ENCODE peak calls at places on chromosomes 4 and X, in eight cellular contexts. P, U, E, D, Y, K, B and H are unnamed samples.

GRCh38 chr4:14218641-14219040 is 591.1 kb upstream of the BOD1L1 start:
- DNase-seq in P (no peak), U (no peak), E (no peak), D (peak), Y (no peak), K (no peak), B (no peak), H (no peak)

GRCh38 chr4:174260099-174260498 is 23.4 kb downstream of the FBXO8 start:
- DNase-seq in P (no peak), U (peak), E (no peak), D (no peak), Y (no peak), K (peak), B (no peak), H (no peak)

GRCh38 chr4:18075823-18076433 is 54.4 kb upstream of the LCORL start:
- DNase-seq in P (peak), U (no peak), E (no peak), D (no peak), Y (no peak), K (no peak), B (no peak), H (no peak)

GRCh38 chr4:147736458-147736857 is 4.6 kb downstream of the ARHGAP10 start:
- DNase-seq in P (no peak), U (no peak), E (no peak), D (no peak), Y (no peak), K (peak), B (no peak), H (no peak)

GRCh38 chrX:46589977-46590723 is 16.6 kb downstream of the CHST7 start:
- DNase-seq in P (no peak), U (no peak), E (no peak), D (no peak), Y (no peak), K (peak), B (no peak), H (no peak)

GRCh38 chrX:153777261-153778090 is 3.4 kb upstream of the SRPK3 start:
- DNase-seq in P (no peak), U (no peak), E (no peak), D (no peak), Y (no peak), K (no peak), B (no peak), H (no peak)

GRCh38 chrX:121356850-121357171 is 309.4 kb downstream of the GLUD2 start:
- DNase-seq in P (no peak), U (no peak), E (no peak), D (no peak), Y (no peak), K (no peak), B (no peak), H (no peak)

GRCh38 chr4:165986956-165987698 is 114.1 kb downstream of the TLL1 start:
- DNase-seq in P (no peak), U (no peak), E (no peak), D (no peak), Y (no peak), K (no peak), B (no peak), H (no peak)

GRCh38 chrX:119790977-119791436 is 423 bp downstream of the RPL39 start:
- DNase-seq in P (peak), U (no peak), E (no peak), D (peak), Y (no peak), K (peak), B (no peak), H (no peak)

GRCh38 chr4:80322716-80323115 is 12.8 kb upstream of the CFAP299 start:
- DNase-seq in P (peak), U (no peak), E (no peak), D (no peak), Y (no peak), K (peak), B (no peak), H (no peak)

GRCh38 chr4:2934077-2934812 is 29.0 kb downstream of the NOP14 start:
- DNase-seq in P (peak), U (no peak), E (peak), D (peak), Y (peak), K (peak), B (peak), H (no peak)

GRCh38 chr4:188254211-188254610 is 115.0 kb downstream of the TRIML1 start:
- DNase-seq in P (no peak), U (no peak), E (no peak), D (no peak), Y (no peak), K (no peak), B (no peak), H (no peak)

GRCh38 chrX:87664381-87664780 is 146.8 kb downstream of the KLHL4 start:
- DNase-seq in P (no peak), U (no peak), E (no peak), D (no peak), Y (no peak), K (no peak), B (no peak), H (no peak)

GRCh38 chr4:143292858-143293257 is 43.8 kb upstream of the GAB1 start:
- DNase-seq in P (no peak), U (no peak), E (no peak), D (no peak), Y (no peak), K (no peak), B (no peak), H (no peak)

GRCh38 chr4:86358176-86358701 is 1.6 kb downstream of the MAPK10 start:
- DNase-seq in P (no peak), U (no peak), E (no peak), D (no peak), Y (no peak), K (peak), B (no peak), H (no peak)

GRCh38 chr4:110344165-110344564 is 131.8 kb upstream of the ENPEP start:
- DNase-seq in P (no peak), U (no peak), E (no peak), D (no peak), Y (no peak), K (no peak), B (no peak), H (no peak)

DNA sequence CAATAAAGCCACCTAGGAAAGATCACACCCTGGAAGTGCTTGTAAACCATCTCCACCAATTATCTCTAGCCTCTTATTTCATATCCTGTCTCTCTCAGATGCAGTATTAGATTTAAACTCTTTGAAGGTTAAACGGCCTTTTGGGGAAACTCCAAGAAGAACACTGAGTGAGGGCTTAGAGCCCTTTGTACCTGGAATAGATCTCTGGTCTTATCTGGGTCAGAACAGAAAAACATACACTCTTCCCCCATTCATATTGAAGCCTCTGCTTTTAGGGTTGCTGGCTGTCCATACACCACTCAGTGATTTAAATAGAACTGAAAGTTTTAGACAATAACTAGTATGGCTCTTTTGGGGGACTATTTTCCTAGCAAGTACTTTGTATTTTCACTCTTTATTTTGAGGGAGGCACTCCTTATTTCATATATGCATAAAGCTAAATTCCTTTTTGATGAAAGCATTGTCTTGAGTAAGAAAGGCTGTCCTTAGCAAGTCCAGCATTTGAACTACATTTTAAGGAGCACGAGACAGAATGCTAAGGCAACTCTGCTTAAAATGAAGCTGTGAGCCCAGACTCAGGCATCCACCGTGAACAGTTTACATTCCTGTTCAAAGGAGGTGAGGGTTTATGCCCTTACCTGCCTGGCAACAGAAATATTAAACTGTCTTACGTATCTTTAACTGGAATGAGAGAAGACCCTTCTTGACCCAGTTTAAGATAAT is 17.4 kb downstream of the YY2 start:
- DNase-seq in P (no peak), U (no peak), E (no peak), D (no peak), Y (no peak), K (peak), B (no peak), H (no peak)
- TF ChIP-seq CTCF in P (no peak), U (no peak), E (no peak), D (no peak), Y (no peak), K (no peak), B (no peak), H (no peak)

DNA sequence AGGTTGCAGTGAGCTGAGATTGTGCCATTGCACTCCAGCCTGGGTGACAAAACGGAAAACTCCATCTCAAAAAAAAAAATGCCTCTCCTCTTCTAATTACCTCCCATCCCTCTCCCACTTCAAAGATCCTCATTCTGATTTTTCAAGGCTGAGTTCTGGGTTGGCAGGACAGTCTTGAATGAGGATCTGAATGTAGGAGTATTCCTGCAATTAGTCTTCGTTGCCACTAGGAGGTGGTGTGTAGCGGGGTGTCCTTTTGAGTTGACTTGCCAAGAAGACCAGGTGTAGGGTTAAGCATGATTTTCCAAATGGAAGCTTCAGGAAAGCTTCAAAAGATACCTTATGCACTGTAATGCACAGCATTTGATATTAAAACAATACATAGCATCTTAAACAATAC is 169.9 kb downstream of the ASMT start:
- DNase-seq in P (no peak), U (no peak), E (peak), D (no peak), Y (no peak), K (no peak), B (no peak), H (no peak)
- TF ChIP-seq CTCF in P (no peak), U (no peak), E (no peak), D (peak), Y (no peak), K (no peak), B (no peak), H (no peak)

GRCh38 chr4:99947608-99948007 is 1.2 kb upstream of the DNAJB14 start:
- DNase-seq in P (no peak), U (no peak), E (no peak), D (no peak), Y (no peak), K (no peak), B (no peak), H (no peak)

GRCh38 chr4:99947190-99947578 is 766 bp upstream of the DNAJB14 start:
- DNase-seq in P (peak), U (no peak), E (no peak), D (no peak), Y (no peak), K (no peak), B (no peak), H (no peak)

GRCh38 chr4:99946346-99947189 is at the start of gene DNAJB14:
- DNase-seq in P (peak), U (no peak), E (no peak), D (peak), Y (peak), K (peak), B (peak), H (peak)

GRCh38 chr4:99943904-99944437 is 2.4 kb downstream of the DNAJB14 start:
- DNase-seq in P (no peak), U (no peak), E (no peak), D (no peak), Y (no peak), K (no peak), B (no peak), H (no peak)

GRCh38 chr4:99945718-99946345 is 586 bp downstream of the DNAJB14 start:
- DNase-seq in P (no peak), U (no peak), E (no peak), D (no peak), Y (no peak), K (peak), B (no peak), H (no peak)
- TF ChIP-seq CTCF in P (no peak), U (peak), E (no peak), D (no peak), Y (no peak), K (no peak), B (no peak), H (no peak)

GRCh38 chrX:139126493-139126892 is 404.0 kb upstream of the F9 start:
- DNase-seq in P (peak), U (no peak), E (no peak), D (no peak), Y (no peak), K (no peak), B (no peak), H (no peak)
- TF ChIP-seq CTCF in P (peak), U (no peak), E (no peak), D (peak), Y (peak), K (peak), B (no peak), H (peak)

DNA sequence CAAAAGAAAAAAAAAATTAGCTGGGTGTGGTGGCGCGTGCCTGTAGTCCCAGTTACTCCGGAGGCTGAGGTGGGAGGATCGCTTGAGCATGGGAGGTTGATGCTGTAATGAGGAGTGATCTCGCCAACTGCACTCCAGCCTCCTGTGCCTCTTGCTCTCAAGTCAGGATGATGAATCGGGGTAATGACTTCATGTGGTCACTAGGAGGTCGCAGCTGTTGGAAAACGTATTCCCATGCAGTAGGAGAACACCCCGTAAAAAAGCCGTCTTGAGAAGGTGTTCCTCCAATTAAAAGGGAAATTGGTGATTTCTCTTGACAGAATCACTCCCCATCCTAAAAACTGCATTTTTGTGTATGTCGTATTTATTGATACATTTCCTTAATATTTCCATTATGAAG is 2.2 kb downstream of the CCNB3 start:
- DNase-seq in P (no peak), U (no peak), E (no peak), D (no peak), Y (no peak), K (no peak), B (no peak), H (no peak)
- TF ChIP-seq CTCF in P (no peak), U (no peak), E (no peak), D (no peak), Y (no peak), K (no peak), B (no peak), H (no peak)